ENCODE peak calls at places on chromosomes 13 and 19, in four cellular contexts. H is fibroblast of the aortic adventitia, K is endothelial cell, Z is choroid plexus epithelial cell. S is an unnamed sample.

GRCh38 chr13:26679945-26680516 is 80.6 kb downstream of the GPR12 start:
- DNase-seq in H (no peak), K (peak), Z (peak), S (no peak)

GRCh38 chr13:59178344-59178743 is 985.4 kb downstream of the DIAPH3 start:
- DNase-seq in H (peak), K (no peak), Z (peak), S (peak)

GRCh38 chr19:16703677-16704076 is 16.0 kb upstream of the NWD1 start:
- DNase-seq in H (no peak), K (no peak), Z (no peak), S (no peak)

GRCh38 chr13:41995946-41996345 is 35.0 kb upstream of the VWA8 start:
- DNase-seq in H (peak), K (no peak), Z (peak), S (peak)

GRCh38 chr19:50025022-50025793 is at the start of gene VRK3:
- DNase-seq in H (peak), K (peak), Z (peak), S (peak)

GRCh38 chr13:109715902-109716301 is 70.5 kb downstream of the IRS2 start:
- DNase-seq in H (no peak), K (no peak), Z (peak), S (peak)

GRCh38 chr13:21576424-21576823 is 27.5 kb downstream of the MICU2 start:
- DNase-seq in H (no peak), K (no peak), Z (peak), S (no peak)

GRCh38 chr13:40651866-40652587 is 14.4 kb downstream of the FOXO1 start:
- DNase-seq in H (no peak), K (no peak), Z (no peak), S (no peak)

GRCh38 chr13:30932481-30933333 is at the start of gene TEX26:
- DNase-seq in H (no peak), K (peak), Z (peak), S (no peak)
- TF ChIP-seq CTCF in H (peak), K (no peak), Z (peak), S (no peak)

GRCh38 chr19:30664358-30665058 is 292.3 kb downstream of the ZNF536 start:
- DNase-seq in H (peak), K (no peak), Z (peak), S (no peak)
- TF ChIP-seq CTCF in H (no peak), K (peak), Z (peak), S (peak)

GRCh38 chr19:38374332-38375097 is at the start of gene PSMD8:
- DNase-seq in H (peak), K (peak), Z (peak), S (peak)
- TF ChIP-seq CTCF in H (peak), K (no peak), Z (no peak), S (peak)

DNA sequence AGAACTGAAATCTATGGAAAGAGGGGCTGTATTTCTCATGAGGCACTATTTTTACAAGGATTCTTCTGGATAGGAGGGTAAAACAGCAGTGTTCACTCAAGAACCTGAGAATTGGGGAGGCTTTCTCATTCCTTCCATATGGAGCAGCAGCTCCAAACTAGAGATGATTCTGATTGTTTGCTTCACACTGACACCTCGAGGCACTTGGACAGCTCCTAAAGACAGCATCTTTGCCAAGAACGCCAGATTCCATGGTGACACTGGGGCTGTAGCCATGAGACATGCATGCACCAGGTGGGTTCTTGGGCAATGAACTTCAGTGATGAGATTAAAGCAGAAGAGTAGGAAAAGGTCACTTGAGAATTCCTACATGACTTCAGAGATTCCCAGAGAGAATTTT is 361.5 kb upstream of the HTR2A start:
- DNase-seq in H (no peak), K (no peak), Z (no peak), S (no peak)
- TF ChIP-seq CTCF in H (no peak), K (no peak), Z (peak), S (no peak)

GRCh38 chr19:55468054-55468393 is 3.5 kb upstream of the C19orf85 start:
- DNase-seq in H (no peak), K (no peak), Z (no peak), S (no peak)
- TF ChIP-seq CTCF in H (no peak), K (peak), Z (no peak), S (no peak)

GRCh38 chr19:7371001-7371400 is 22.3 kb downstream of the ARHGEF18 start:
- DNase-seq in H (no peak), K (no peak), Z (no peak), S (no peak)

GRCh38 chr19:7376151-7376852 is 27.6 kb downstream of the ARHGEF18 start:
- DNase-seq in H (no peak), K (no peak), Z (no peak), S (no peak)

GRCh38 chr19:7372810-7373209 is 24.1 kb downstream of the ARHGEF18 start:
- DNase-seq in H (no peak), K (no peak), Z (no peak), S (no peak)

GRCh38 chr19:7370546-7370945 is 21.8 kb downstream of the ARHGEF18 start:
- DNase-seq in H (no peak), K (no peak), Z (no peak), S (no peak)

DNA sequence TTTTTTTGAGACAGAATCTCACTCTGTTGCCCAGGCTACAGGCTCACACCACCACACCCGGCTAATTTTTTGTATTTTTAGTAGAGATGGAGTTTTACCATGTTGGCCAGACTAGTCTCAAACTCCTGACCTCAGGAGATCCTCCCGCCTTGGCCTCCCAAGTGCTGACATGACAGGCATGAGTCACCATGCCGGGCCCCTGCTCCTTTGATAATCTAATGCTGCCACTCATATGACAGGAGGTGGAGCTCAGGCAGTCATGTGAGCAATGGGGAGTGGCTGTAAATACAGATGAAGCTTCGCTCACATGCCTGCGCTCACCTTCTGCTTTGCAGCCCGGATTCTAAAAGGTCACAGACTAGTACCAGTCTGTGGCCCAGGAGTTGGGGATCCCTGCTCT is 25.1 kb downstream of the ARHGEF18 start:
- DNase-seq in H (no peak), K (no peak), Z (no peak), S (no peak)
- TF ChIP-seq CTCF in H (no peak), K (no peak), Z (no peak), S (no peak)

GRCh38 chr19:40947114-40947513 is 44.0 kb upstream of the CYP2B6 start:
- DNase-seq in H (no peak), K (no peak), Z (no peak), S (no peak)

GRCh38 chr19:40936755-40937154 is 54.3 kb upstream of the CYP2B6 start:
- DNase-seq in H (no peak), K (no peak), Z (no peak), S (no peak)

GRCh38 chr19:40947573-40947972 is 43.5 kb upstream of the CYP2B6 start:
- DNase-seq in H (no peak), K (no peak), Z (no peak), S (no peak)

GRCh38 chr19:40945645-40946044 is 45.4 kb upstream of the CYP2B6 start:
- DNase-seq in H (no peak), K (no peak), Z (no peak), S (no peak)

GRCh38 chr19:40941481-40942219 is 49.4 kb upstream of the CYP2B6 start:
- DNase-seq in H (no peak), K (no peak), Z (no peak), S (no peak)
- TF ChIP-seq CTCF in H (no peak), K (no peak), Z (no peak), S (no peak)

GRCh38 chr19:45497791-45498190 is 452 bp upstream of the PPM1N start:
- DNase-seq in H (no peak), K (no peak), Z (no peak), S (no peak)

GRCh38 chr19:45500918-45501729 is 2.9 kb downstream of the PPM1N start:
- DNase-seq in H (no peak), K (no peak), Z (no peak), S (no peak)

GRCh38 chr19:45496349-45496953 is 396 bp downstream of the RTN2 start:
- DNase-seq in H (no peak), K (peak), Z (no peak), S (no peak)

GRCh38 chr19:45499196-45500180 is 1.2 kb downstream of the PPM1N start:
- DNase-seq in H (no peak), K (peak), Z (peak), S (no peak)

GRCh38 chr19:45498411-45499195 is at the start of gene PPM1N:
- DNase-seq in H (no peak), K (peak), Z (no peak), S (no peak)
- TF ChIP-seq CTCF in H (no peak), K (no peak), Z (no peak), S (no peak)

GRCh38 chr19:44587863-44588752 is 25.3 kb upstream of the IGSF23 start:
- DNase-seq in H (peak), K (no peak), Z (peak), S (peak)
- TF ChIP-seq CTCF in H (peak), K (no peak), Z (peak), S (peak)